ENCODE peak calls at places on chromosomes 12 and 14, in four cellular contexts. W is endothelial cell of umbilical vein, O is A549, B is K562. L is an unnamed sample.

GRCh38 chr14:58100735-58101368 is 51.2 kb downstream of the ARMH4 start:
- DNase-seq in W (no peak), O (no peak), B (no peak), L (no peak)

GRCh38 chr14:51369814-51370213 is 129.8 kb downstream of the TMX1 start:
- DNase-seq in W (peak; percentile 21), O (peak; percentile 5), B (peak; percentile 11), L (peak; percentile 31)

GRCh38 chr14:79510659-79511058 is 700.6 kb downstream of the DIO2 start:
- DNase-seq in W (no peak), O (peak; percentile 4), B (no peak), L (no peak)

GRCh38 chr12:126791122-126791521 is 1475.8 kb upstream of the TMEM132C start:
- DNase-seq in W (no peak), O (no peak), B (no peak), L (no peak)

GRCh38 chr12:85920324-85920947 is 46.3 kb downstream of the NTS start:
- DNase-seq in W (peak; percentile 53), O (peak; percentile 37), B (peak; percentile 8), L (peak; percentile 42)

GRCh38 chr12:12474931-12475485 is 87.7 kb downstream of the DUSP16 start:
- DNase-seq in W (peak; percentile 80), O (no peak), B (peak; percentile 64), L (peak; percentile 14)

GRCh38 chr14:75866981-75867380 is 114.8 kb downstream of the TGFB3 start:
- DNase-seq in W (no peak), O (no peak), B (no peak), L (no peak)

GRCh38 chr14:96136361-96136760 is 68.3 kb upstream of the BDKRB2 start:
- DNase-seq in W (peak; percentile 85), O (peak; percentile 66), B (no peak), L (no peak)

GRCh38 chr12:102364709-102365108 is 115.7 kb downstream of the IGF1 start:
- DNase-seq in W (no peak), O (no peak), B (no peak), L (no peak)

GRCh38 chr14:70601162-70601561 is 707 bp upstream of the MED6 start:
- DNase-seq in W (no peak), O (peak; percentile 9), B (no peak), L (no peak)

GRCh38 chr14:65803886-65804285 is 391.4 kb downstream of the FUT8 start:
- DNase-seq in W (no peak), O (no peak), B (no peak), L (no peak)

GRCh38 chr12:65941388-65941787 is 117.1 kb downstream of the HMGA2 start:
- DNase-seq in W (peak; percentile 79), O (peak; percentile 43), B (no peak), L (no peak)

GRCh38 chr12:101697930-101698781 is 716 bp downstream of the CHPT1 start:
- DNase-seq in W (peak; percentile 46), O (peak; percentile 46), B (peak; percentile 49), L (peak; percentile 87)

GRCh38 chr12:12992418-12993175 is 7.5 kb downstream of the HEBP1 start:
- DNase-seq in W (peak; percentile 53), O (peak; percentile 75), B (peak; percentile 17), L (peak; percentile 89)

GRCh38 chr14:53954551-53955233 is 1.9 kb downstream of the BMP4 start:
- DNase-seq in W (peak; percentile 58), O (peak; percentile 21), B (no peak), L (no peak)

GRCh38 chr12:51318846-51319570 is 5.0 kb downstream of the BIN2 start:
- DNase-seq in W (no peak), O (no peak), B (no peak), L (peak; percentile 95)

GRCh38 chr14:81519200-81519998 is 14.3 kb downstream of the SEL1L start:
- DNase-seq in W (peak; percentile 58), O (no peak), B (peak; percentile 55), L (peak; percentile 61)

GRCh38 chr14:80587096-80587724 is 354.3 kb downstream of the CEP128 start:
- DNase-seq in W (peak; percentile 48), O (peak; percentile 65), B (no peak), L (peak; percentile 31)

GRCh38 chr14:60061371-60061770 is 30.4 kb upstream of the PCNX4 start:
- DNase-seq in W (no peak), O (no peak), B (no peak), L (no peak)

GRCh38 chr12:116370886-116371580 is 93.5 kb upstream of the MED13L start:
- DNase-seq in W (no peak), O (no peak), B (no peak), L (no peak)

GRCh38 chr14:55846852-55847471 is 267.0 kb downstream of the KTN1 start:
- DNase-seq in W (no peak), O (no peak), B (no peak), L (no peak)

GRCh38 chr12:3363608-3364007 is 127.4 kb upstream of the PRMT8 start:
- DNase-seq in W (no peak), O (no peak), B (no peak), L (no peak)

GRCh38 chr12:89461190-89461589 is 63.4 kb downstream of the GALNT4 start:
- DNase-seq in W (peak; percentile 69), O (no peak), B (no peak), L (no peak)

GRCh38 chr12:49357099-49357678 is 10.1 kb upstream of the SPATS2 start:
- DNase-seq in W (peak; percentile 57), O (peak; percentile 69), B (peak; percentile 58), L (peak; percentile 63)

GRCh38 chr12:84131076-84131475 is 781.5 kb downstream of the SLC6A15 start:
- DNase-seq in W (no peak), O (peak; percentile 14), B (no peak), L (no peak)

GRCh38 chr12:22562187-22563028 is 18.1 kb upstream of the C2CD5 start:
- DNase-seq in W (no peak), O (no peak), B (no peak), L (no peak)

GRCh38 chr12:102730996-102731395 is 186.0 kb downstream of the PAH start:
- DNase-seq in W (no peak), O (no peak), B (no peak), L (no peak)

GRCh38 chr14:105061428-105062047 is 3.7 kb downstream of the GPR132 start:
- DNase-seq in W (no peak), O (no peak), B (no peak), L (peak; percentile 53)

GRCh38 chr12:49190317-49190716 is 1.4 kb upstream of the TUBA1A start:
- DNase-seq in W (no peak), O (no peak), B (no peak), L (peak; percentile 23)

GRCh38 chr12:122523280-122523679 is 3.5 kb downstream of the RSRC2 start:
- DNase-seq in W (no peak), O (peak; percentile 32), B (peak; percentile 45), L (peak; percentile 82)

GRCh38 chr12:3342051-3342450 is 149.0 kb upstream of the PRMT8 start:
- DNase-seq in W (peak; percentile 37), O (peak; percentile 22), B (peak; percentile 8), L (peak; percentile 32)

GRCh38 chr12:4027412-4027811 is 154.2 kb upstream of the PARP11 start:
- DNase-seq in W (no peak), O (no peak), B (no peak), L (peak; percentile 6)

GRCh38 chr12:128959931-128960330 is 106.7 kb downstream of the GLT1D1 start:
- DNase-seq in W (no peak), O (no peak), B (no peak), L (no peak)

GRCh38 chr14:98138666-98139065 is 1133.3 kb downstream of the BCL11B start:
- DNase-seq in W (no peak), O (peak; percentile 30), B (peak; percentile 9), L (peak; percentile 59)

GRCh38 chr12:28899951-28900350 is 249.1 kb upstream of the FAR2 start:
- DNase-seq in W (no peak), O (no peak), B (no peak), L (no peak)

GRCh38 chr12:91577586-91578539 is 395.2 kb upstream of the DCN start:
- DNase-seq in W (peak; percentile 61), O (peak; percentile 23), B (peak; percentile 11), L (peak; percentile 41)

GRCh38 chr12:49649892-49650291 is 26.5 kb downstream of the PRPF40B start:
- DNase-seq in W (no peak), O (no peak), B (no peak), L (no peak)

DNA sequence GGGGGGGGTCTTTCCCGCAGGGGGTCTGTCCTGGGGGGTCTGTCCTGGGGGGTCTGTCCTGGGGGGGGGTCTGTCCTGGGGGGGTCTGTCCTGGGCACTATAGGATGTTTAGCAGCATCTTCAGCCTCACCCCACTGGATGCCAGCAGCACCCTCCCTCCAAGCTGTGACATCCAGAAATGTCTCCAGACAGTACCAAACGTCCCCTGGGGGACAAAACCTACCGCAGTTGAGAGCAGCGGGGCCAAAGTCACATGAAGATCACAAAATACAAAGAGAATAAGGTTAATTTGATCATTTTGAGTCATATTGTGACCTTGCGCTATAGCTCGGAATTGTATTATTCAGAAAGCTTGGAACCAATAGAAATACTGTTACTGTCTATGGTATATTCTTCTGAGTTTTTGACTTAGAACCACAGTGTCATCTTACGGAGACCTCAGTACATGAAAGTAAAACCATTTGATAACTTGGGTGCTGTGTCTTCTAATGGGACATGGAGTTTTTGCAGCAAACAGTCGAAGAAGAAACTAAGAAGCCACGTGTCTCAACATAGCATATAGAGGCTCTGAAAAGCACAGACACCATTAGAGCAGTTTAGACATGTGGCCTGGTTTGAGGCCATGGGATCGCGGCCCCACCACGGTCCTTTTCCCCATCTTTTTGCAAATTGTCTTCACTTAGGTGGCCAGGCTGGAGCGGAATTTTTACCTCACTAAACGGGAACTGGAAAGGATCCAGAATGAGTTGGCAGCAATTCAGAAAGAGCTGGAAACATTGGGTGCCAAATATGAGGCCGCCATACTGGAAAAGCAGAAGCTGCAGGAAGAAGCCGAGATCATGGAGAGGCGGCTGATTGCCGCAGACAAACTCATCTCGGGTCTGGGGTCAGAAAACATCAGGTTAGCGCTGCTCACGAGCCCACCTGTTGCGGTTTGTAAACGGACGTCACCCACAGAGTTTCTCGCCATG is 59.9 kb downstream of the CCDC92 start:
- DNase-seq in W (no peak), O (peak; percentile 40), B (no peak), L (no peak)
- TF ChIP-seq MAX in W (no peak), O (peak; percentile 24), B (peak; percentile 40), L (no peak)

GRCh38 chr12:109444263-109444662 is 32.8 kb downstream of the KCTD10 start:
- DNase-seq in W (no peak), O (no peak), B (no peak), L (no peak)
- H3K4me3 ChIP-seq in W (no peak overlapping the region), O (no peak overlapping the region), B (no peak overlapping the region), L (no peak overlapping the region)

GRCh38 chr14:63342381-63342780 is 23.6 kb upstream of the GPHB5 start:
- DNase-seq in W (no peak), O (peak; percentile 23), B (no peak), L (no peak)

GRCh38 chr14:63343878-63344277 is 25.1 kb upstream of the GPHB5 start:
- DNase-seq in W (peak; percentile 83), O (no peak), B (no peak), L (no peak)

GRCh38 chr14:63344336-63344735 is 25.6 kb upstream of the GPHB5 start:
- DNase-seq in W (no peak), O (no peak), B (no peak), L (no peak)

GRCh38 chr14:63345826-63346225 is 27.1 kb upstream of the GPHB5 start:
- DNase-seq in W (no peak), O (no peak), B (no peak), L (no peak)
- TF ChIP-seq MYC in W (no peak), O (no peak), B (no peak), L (no peak)

GRCh38 chr14:68806526-68807147 is 13.8 kb upstream of the ZFP36L1 start:
- DNase-seq in W (no peak), O (no peak), B (no peak), L (no peak)
- TF ChIP-seq MAX in W (no peak), O (no peak), B (no peak), L (no peak)